ENCODE peak calls at places on chromosomes 11 and 22, in six cellular contexts. One of them, this sample, is unnamed.

GRCh38 chr22:22940961-22941605 is 53.5 kb downstream of the IGLL5 start:
- DNase-seq in OCI-LY7: no peak
- DNase-seq in IMR-90: no peak
- DNase-seq in keratinocyte: no peak
- DNase-seq in transverse colon: peak
- DNase-seq in pancreas: no peak
- DNase-seq in this sample: no peak

GRCh38 chr22:37229805-37230672 is 14.0 kb downstream of the RAC2 start:
- DNase-seq in pancreas: no peak
- DNase-seq in IMR-90: peak
- DNase-seq in OCI-LY7: peak
- DNase-seq in keratinocyte: no peak
- DNase-seq in transverse colon: peak
- DNase-seq in this sample: no peak

GRCh38 chr22:48300877-48301276 is 1526.8 kb downstream of the BRD1 start:
- DNase-seq in transverse colon: no peak
- DNase-seq in OCI-LY7: no peak
- DNase-seq in keratinocyte: no peak
- DNase-seq in IMR-90: no peak
- DNase-seq in pancreas: no peak
- DNase-seq in this sample: no peak

GRCh38 chr22:17890245-17890671 is 116.0 kb upstream of the BID start:
- DNase-seq in OCI-LY7: no peak
- DNase-seq in transverse colon: peak
- DNase-seq in keratinocyte: no peak
- DNase-seq in pancreas: no peak
- DNase-seq in IMR-90: peak
- DNase-seq in this sample: no peak

GRCh38 chr11:120151536-120151935 is 13.6 kb upstream of the TRIM29 start:
- DNase-seq in IMR-90: no peak
- DNase-seq in OCI-LY7: no peak
- DNase-seq in keratinocyte: no peak
- DNase-seq in transverse colon: no peak
- DNase-seq in pancreas: no peak
- DNase-seq in this sample: no peak

GRCh38 chr22:28051787-28052356 is 132.8 kb upstream of the PITPNB start:
- DNase-seq in transverse colon: peak
- DNase-seq in pancreas: peak
- DNase-seq in keratinocyte: peak
- DNase-seq in OCI-LY7: peak
- DNase-seq in IMR-90: peak
- DNase-seq in this sample: no peak

GRCh38 chr11:85718991-85719807 is 33.2 kb upstream of the CCDC89 start:
- DNase-seq in pancreas: peak
- DNase-seq in keratinocyte: peak
- DNase-seq in OCI-LY7: no peak
- DNase-seq in IMR-90: peak
- DNase-seq in transverse colon: no peak
- DNase-seq in this sample: peak

GRCh38 chr11:2086239-2087040 is 52.7 kb downstream of the IGF2 start:
- DNase-seq in OCI-LY7: no peak
- DNase-seq in IMR-90: no peak
- DNase-seq in pancreas: no peak
- DNase-seq in keratinocyte: no peak
- DNase-seq in transverse colon: no peak
- DNase-seq in this sample: no peak

GRCh38 chr11:111344032-111344431 is 35.0 kb downstream of the POU2AF1 start:
- DNase-seq in IMR-90: peak
- DNase-seq in OCI-LY7: no peak
- DNase-seq in pancreas: no peak
- DNase-seq in keratinocyte: no peak
- DNase-seq in transverse colon: peak
- DNase-seq in this sample: no peak

GRCh38 chr11:11332141-11332710 is 20.8 kb downstream of the CSNK2A3 start:
- DNase-seq in transverse colon: no peak
- DNase-seq in pancreas: no peak
- DNase-seq in OCI-LY7: no peak
- DNase-seq in IMR-90: no peak
- DNase-seq in keratinocyte: no peak
- DNase-seq in this sample: no peak

GRCh38 chr11:131504199-131504949 is 134.0 kb downstream of the NTM start:
- DNase-seq in keratinocyte: no peak
- DNase-seq in IMR-90: no peak
- DNase-seq in pancreas: no peak
- DNase-seq in OCI-LY7: peak
- DNase-seq in transverse colon: no peak
- DNase-seq in this sample: no peak

GRCh38 chr22:21641417-21641794 is 696 bp upstream of the SDF2L1 start:
- DNase-seq in keratinocyte: no peak
- DNase-seq in IMR-90: peak
- DNase-seq in transverse colon: peak
- DNase-seq in pancreas: peak
- DNase-seq in OCI-LY7: no peak
- DNase-seq in this sample: no peak

GRCh38 chr11:82867495-82868082 is 32.6 kb downstream of the PRCP start:
- DNase-seq in pancreas: peak
- DNase-seq in IMR-90: peak
- DNase-seq in transverse colon: peak
- DNase-seq in keratinocyte: peak
- DNase-seq in OCI-LY7: peak
- DNase-seq in this sample: peak

GRCh38 chr11:28393348-28393747 is 285.2 kb downstream of the METTL15 start:
- DNase-seq in pancreas: no peak
- DNase-seq in keratinocyte: no peak
- DNase-seq in IMR-90: no peak
- DNase-seq in transverse colon: no peak
- DNase-seq in OCI-LY7: no peak
- DNase-seq in this sample: no peak

GRCh38 chr11:120324932-120325810 is at the start of gene TLCD5:
- DNase-seq in pancreas: peak
- DNase-seq in keratinocyte: no peak
- DNase-seq in transverse colon: peak
- DNase-seq in OCI-LY7: peak
- DNase-seq in IMR-90: peak
- DNase-seq in this sample: no peak

GRCh38 chr11:69374110-69374981 is 80.4 kb downstream of the MYEOV start:
- DNase-seq in transverse colon: peak
- DNase-seq in keratinocyte: no peak
- DNase-seq in OCI-LY7: peak
- DNase-seq in pancreas: no peak
- DNase-seq in IMR-90: no peak
- DNase-seq in this sample: no peak

GRCh38 chr22:41578114-41578513 is 11.5 kb downstream of the PMM1 start:
- DNase-seq in keratinocyte: no peak
- DNase-seq in IMR-90: no peak
- DNase-seq in transverse colon: no peak
- DNase-seq in pancreas: no peak
- DNase-seq in OCI-LY7: no peak
- DNase-seq in this sample: no peak

GRCh38 chr11:126152586-126152985 is 58.9 kb downstream of the RPUSD4 start:
- DNase-seq in pancreas: no peak
- DNase-seq in keratinocyte: no peak
- DNase-seq in OCI-LY7: no peak
- DNase-seq in IMR-90: no peak
- DNase-seq in transverse colon: no peak
- DNase-seq in this sample: no peak

GRCh38 chr11:116813781-116814471 is 9.2 kb downstream of the APOA4 start:
- DNase-seq in IMR-90: no peak
- DNase-seq in transverse colon: no peak
- DNase-seq in pancreas: no peak
- DNase-seq in keratinocyte: no peak
- DNase-seq in OCI-LY7: no peak
- DNase-seq in this sample: no peak

GRCh38 chr22:27984001-27984695 is 65.1 kb upstream of the PITPNB start:
- DNase-seq in pancreas: no peak
- DNase-seq in transverse colon: no peak
- DNase-seq in IMR-90: no peak
- DNase-seq in keratinocyte: no peak
- DNase-seq in OCI-LY7: no peak
- DNase-seq in this sample: no peak

GRCh38 chr11:134258577-134258976 is 5.2 kb downstream of the ACAD8 start:
- DNase-seq in pancreas: no peak
- DNase-seq in transverse colon: no peak
- DNase-seq in keratinocyte: no peak
- DNase-seq in OCI-LY7: no peak
- DNase-seq in IMR-90: no peak
- DNase-seq in this sample: no peak

GRCh38 chr22:49956914-49957825 is 3.4 kb upstream of the PIM3 start:
- DNase-seq in pancreas: peak
- DNase-seq in keratinocyte: no peak
- DNase-seq in OCI-LY7: no peak
- DNase-seq in IMR-90: no peak
- DNase-seq in transverse colon: no peak
- DNase-seq in this sample: no peak

DNA sequence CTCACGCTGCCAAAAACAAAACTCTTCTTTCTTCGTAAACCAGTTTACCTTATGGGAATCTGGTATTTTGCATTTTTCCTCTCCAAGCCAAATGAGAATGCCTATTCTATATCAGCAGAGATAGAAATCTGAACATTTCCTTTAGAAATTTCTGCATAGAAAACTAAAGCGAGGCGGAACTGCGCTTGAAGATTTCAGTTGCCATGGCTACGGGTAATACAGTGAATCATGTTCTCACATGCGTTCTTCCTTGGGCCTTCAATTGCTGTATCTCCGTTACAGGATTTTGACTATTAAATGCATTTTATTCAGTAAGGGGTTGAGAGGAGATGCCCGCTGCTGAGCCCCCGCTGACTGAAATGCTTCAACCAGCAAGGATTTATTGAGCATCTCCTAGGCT is 108.2 kb upstream of the CRYBB3 start:
- DNase-seq in transverse colon: no peak
- DNase-seq in keratinocyte: no peak
- DNase-seq in pancreas: no peak
- DNase-seq in OCI-LY7: no peak
- DNase-seq in IMR-90: no peak
- DNase-seq in this sample: no peak
- H3K27ac ChIP-seq in transverse colon: no peak
- H3K27ac ChIP-seq in keratinocyte: no peak
- H3K27ac ChIP-seq in pancreas: no peak
- H3K27ac ChIP-seq in OCI-LY7: no peak
- H3K27ac ChIP-seq in IMR-90: no peak
- H3K27ac ChIP-seq in this sample: no peak

GRCh38 chr11:71934213-71934612 is 5.4 kb downstream of the RNF121 start:
- DNase-seq in IMR-90: no peak
- DNase-seq in pancreas: no peak
- DNase-seq in OCI-LY7: no peak
- DNase-seq in transverse colon: no peak
- DNase-seq in keratinocyte: no peak
- DNase-seq in this sample: no peak
- H3K27ac ChIP-seq in IMR-90: no peak
- H3K27ac ChIP-seq in pancreas: no peak
- H3K27ac ChIP-seq in OCI-LY7: no peak
- H3K27ac ChIP-seq in transverse colon: no peak
- H3K27ac ChIP-seq in keratinocyte: no peak
- H3K27ac ChIP-seq in this sample: no peak

GRCh38 chr11:80900265-80900664 is 1459.4 kb upstream of the TENM4 start:
- DNase-seq in pancreas: no peak
- DNase-seq in IMR-90: no peak
- DNase-seq in transverse colon: no peak
- DNase-seq in OCI-LY7: no peak
- DNase-seq in keratinocyte: no peak
- DNase-seq in this sample: no peak

GRCh38 chr11:80898910-80899309 is 1458.1 kb upstream of the TENM4 start:
- DNase-seq in transverse colon: no peak
- DNase-seq in OCI-LY7: no peak
- DNase-seq in IMR-90: no peak
- DNase-seq in pancreas: no peak
- DNase-seq in keratinocyte: no peak
- DNase-seq in this sample: no peak

GRCh38 chr11:80899381-80899780 is 1458.6 kb upstream of the TENM4 start:
- DNase-seq in transverse colon: no peak
- DNase-seq in OCI-LY7: no peak
- DNase-seq in IMR-90: no peak
- DNase-seq in keratinocyte: no peak
- DNase-seq in pancreas: no peak
- DNase-seq in this sample: no peak
- H3K27ac ChIP-seq in transverse colon: no peak
- H3K27ac ChIP-seq in OCI-LY7: no peak
- H3K27ac ChIP-seq in IMR-90: no peak
- H3K27ac ChIP-seq in keratinocyte: no peak
- H3K27ac ChIP-seq in pancreas: no peak
- H3K27ac ChIP-seq in this sample: no peak

DNA sequence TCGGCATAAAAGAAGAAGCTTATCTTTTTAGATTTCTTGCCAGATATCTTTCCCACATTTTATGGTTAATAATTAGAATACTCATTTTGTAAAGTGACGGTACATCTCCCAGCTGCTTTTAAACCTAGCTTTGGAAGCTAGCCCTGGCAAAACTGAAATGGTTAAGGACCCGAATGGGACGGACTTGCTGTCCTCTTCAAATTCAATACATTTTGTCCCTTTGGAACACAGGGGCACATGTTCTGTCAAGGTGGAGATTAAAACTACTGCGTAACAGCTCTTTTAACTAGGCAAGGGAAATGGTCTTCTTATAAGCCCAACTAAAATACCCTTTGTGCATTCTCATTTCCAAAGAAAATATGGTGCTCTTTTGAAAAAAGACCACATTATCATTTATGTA is 185.9 kb downstream of the SOX6 start:
- DNase-seq in keratinocyte: no peak
- DNase-seq in IMR-90: no peak
- DNase-seq in OCI-LY7: no peak
- DNase-seq in pancreas: no peak
- DNase-seq in transverse colon: no peak
- DNase-seq in this sample: no peak
- H3K27ac ChIP-seq in keratinocyte: no peak
- H3K27ac ChIP-seq in IMR-90: no peak
- H3K27ac ChIP-seq in OCI-LY7: no peak
- H3K27ac ChIP-seq in pancreas: no peak
- H3K27ac ChIP-seq in transverse colon: no peak
- H3K27ac ChIP-seq in this sample: no peak